ENCODE peak calls at places on chromosome 5, in six cellular contexts. T is EL, C is Right ventricle myocardium inferior, I is nephron progenitor cell, W is fibroblast of pulmonary artery, O is MM.1S. A is an unnamed sample.

GRCh38 chr5:128711216-128711615 is 173.2 kb upstream of the FBN2 start:
- DNase-seq in I (no peak), T (no peak), C (no peak), O (no peak), W (peak; percentile 2), A (no peak)

GRCh38 chr5:176365663-176366574 is 632 bp downstream of the ARL10 start:
- DNase-seq in T (peak; percentile 77), C (peak; percentile 74), W (peak; percentile 27), I (peak; percentile 76), O (no peak), A (peak; percentile 50)

GRCh38 chr5:97046270-97046982 is 96.0 kb downstream of the LIX1 start:
- DNase-seq in W (peak; percentile 32), C (no peak), T (peak; percentile 38), I (no peak), O (no peak), A (peak; percentile 8)

GRCh38 chr5:1641041-1641440 is 117.3 kb upstream of the LPCAT1 start:
- DNase-seq in C (no peak), W (no peak), T (no peak), O (no peak), I (peak; percentile 33), A (no peak)

GRCh38 chr5:83701886-83702285 is 18.8 kb downstream of the HAPLN1 start:
- DNase-seq in T (no peak), O (no peak), C (no peak), I (no peak), W (peak; percentile 26), A (no peak)

GRCh38 chr5:62574599-62574998 is 4.0 kb upstream of the LRRC70 start:
- DNase-seq in T (no peak), W (no peak), I (no peak), O (no peak), C (no peak), A (no peak)

GRCh38 chr5:76811214-76811613 is 7.6 kb upstream of the F2RL1 start:
- DNase-seq in W (no peak), O (no peak), T (peak; percentile 62), I (no peak), C (no peak), A (peak; percentile 77)

GRCh38 chr5:143147918-143148317 is 255.6 kb downstream of the NR3C1 start:
- DNase-seq in O (no peak), C (no peak), I (no peak), T (peak; percentile 40), W (peak; percentile 33), A (peak; percentile 61)

GRCh38 chr5:144457160-144457559 is 286.5 kb downstream of the KCTD16 start:
- DNase-seq in C (no peak), T (no peak), I (no peak), O (no peak), W (no peak), A (no peak)

GRCh38 chr5:68891718-68892117 is 202.1 kb upstream of the SLC30A5 start:
- DNase-seq in W (no peak), I (no peak), C (no peak), T (no peak), O (peak; percentile 61), A (no peak)

GRCh38 chr5:106481375-106481774 is 1189.4 kb downstream of the EFNA5 start:
- DNase-seq in O (no peak), T (no peak), C (no peak), W (peak; percentile 4), I (no peak), A (peak; percentile 0)

GRCh38 chr5:119951330-119951934 is 322.1 kb downstream of the FAM170A start:
- DNase-seq in O (no peak), I (no peak), C (no peak), W (no peak), T (no peak), A (no peak)

GRCh38 chr5:96881511-96882115 is 5.3 kb downstream of the ERAP2 start:
- DNase-seq in W (peak; percentile 89), T (peak; percentile 41), C (no peak), I (no peak), O (no peak), A (peak; percentile 96)

GRCh38 chr5:136201870-136202269 is 8.9 kb upstream of the SMIM32 start:
- DNase-seq in O (no peak), T (no peak), I (no peak), C (no peak), W (no peak), A (no peak)

GRCh38 chr5:129945031-129945430 is 40.8 kb downstream of the CHSY3 start:
- DNase-seq in C (no peak), I (no peak), O (no peak), W (peak; percentile 75), T (no peak), A (peak; percentile 70)

GRCh38 chr5:172807766-172808311 is 26.2 kb upstream of the ERGIC1 start:
- DNase-seq in T (no peak), I (no peak), C (no peak), O (no peak), W (no peak), A (no peak)

GRCh38 chr5:72508241-72509170 is 1.3 kb upstream of the ZNF366 start:
- DNase-seq in W (no peak), C (no peak), T (no peak), I (no peak), O (no peak), A (no peak)

GRCh38 chr5:135106610-135107009 is 72.6 kb upstream of the PITX1 start:
- DNase-seq in W (no peak), T (no peak), I (no peak), C (no peak), O (no peak), A (peak; percentile 10)

GRCh38 chr5:38556599-38557308 is at the start of gene LIFR:
- DNase-seq in O (peak; percentile 82), W (peak; percentile 84), C (peak; percentile 91), T (peak; percentile 87), I (peak; percentile 87), A (peak; percentile 72)

GRCh38 chr5:133249593-133249992 is 197.8 kb downstream of the HSPA4 start:
- DNase-seq in W (no peak), C (no peak), I (no peak), T (no peak), O (no peak), A (no peak)

GRCh38 chr5:107671742-107672211 is 1.0 kb upstream of the EFNA5 start:
- DNase-seq in W (peak; percentile 70), C (no peak), O (peak; percentile 10), T (peak; percentile 70), I (no peak), A (peak; percentile 76)

GRCh38 chr5:144971067-144971850 is 800.6 kb downstream of the KCTD16 start:
- DNase-seq in T (no peak), I (no peak), O (no peak), C (no peak), W (no peak), A (no peak)

GRCh38 chr5:112787261-112787660 is 49.6 kb downstream of the APC start:
- DNase-seq in I (no peak), T (peak; percentile 43), C (no peak), O (no peak), W (peak; percentile 3), A (peak; percentile 37)

GRCh38 chr5:128537306-128537998 is 593 bp downstream of the FBN2 start:
- DNase-seq in C (peak; percentile 70), W (peak; percentile 81), I (peak; percentile 62), T (peak; percentile 55), O (peak; percentile 58), A (peak; percentile 34)

GRCh38 chr5:17714186-17714585 is 79.9 kb downstream of the TAF11L14 start:
- DNase-seq in T (no peak), O (no peak), C (no peak), I (no peak), W (no peak), A (no peak)

GRCh38 chr5:155728146-155728856 is 598.7 kb upstream of the SGCD start:
- DNase-seq in I (peak; percentile 72), T (no peak), W (peak; percentile 15), O (no peak), C (peak; percentile 78), A (peak; percentile 47)

GRCh38 chr5:54643679-54644078 is 126.1 kb downstream of the SNX18 start:
- DNase-seq in I (no peak), T (peak; percentile 94), O (no peak), C (no peak), W (peak; percentile 91), A (peak; percentile 84)